ENCODE peak calls at places on chromosomes 7 and 10, in eight cellular contexts. A is HCT116, G is suprapubic skin, B is A549, M is uterus, J is right lobe of liver, Q is heart left ventricle, F is Peyer's patch. S is an unnamed sample.

GRCh38 chr7:122199171-122199570 is 55.1 kb upstream of the AASS start:
- DNase-seq in A (no peak), G (no peak), B (no peak), M (no peak), J (no peak), Q (no peak), F (no peak), S (no peak)

GRCh38 chr7:151844080-151844827 is 32.7 kb downstream of the PRKAG2 start:
- DNase-seq in A (no peak), G (peak; percentile 62), B (peak; percentile 80), M (no peak), J (peak; percentile 11), Q (no peak), F (no peak), S (no peak)

GRCh38 chr7:126657599-126658358 is 595.0 kb downstream of the GRM8 start:
- DNase-seq in A (no peak), G (no peak), B (no peak), M (no peak), J (no peak), Q (no peak), F (no peak), S (no peak)

GRCh38 chr10:28879875-28880381 is 202.6 kb downstream of the BAMBI start:
- DNase-seq in A (no peak), G (no peak), B (no peak), M (peak; percentile 16), J (peak; percentile 56), Q (peak; percentile 27), F (no peak), S (no peak)

GRCh38 chr10:15719062-15719898 is 442 bp downstream of the ITGA8 start:
- DNase-seq in A (no peak), G (no peak), B (no peak), M (no peak), J (no peak), Q (no peak), F (no peak), S (no peak)

GRCh38 chr7:21923663-21924062 is 22.0 kb downstream of the CDCA7L start:
- DNase-seq in A (no peak), G (no peak), B (no peak), M (no peak), J (no peak), Q (peak; percentile 32), F (no peak), S (no peak)

GRCh38 chr7:155788616-155789000 is 23.7 kb downstream of the SHH start:
- DNase-seq in A (no peak), G (peak; percentile 50), B (no peak), M (no peak), J (no peak), Q (no peak), F (peak; percentile 41), S (no peak)

GRCh38 chr7:34133983-34134782 is 228.8 kb downstream of the BMPER start:
- DNase-seq in A (peak; percentile 36), G (peak; percentile 69), B (peak; percentile 64), M (peak; percentile 51), J (no peak), Q (peak; percentile 47), F (peak; percentile 47), S (no peak)

GRCh38 chr10:79322616-79323566 is 24.4 kb upstream of the PPIF start:
- DNase-seq in A (no peak), G (no peak), B (no peak), M (no peak), J (peak; percentile 57), Q (peak; percentile 47), F (peak; percentile 89), S (no peak)

GRCh38 chr10:11005626-11006427 is 11.8 kb upstream of the CELF2 start:
- DNase-seq in A (no peak), G (no peak), B (no peak), M (no peak), J (no peak), Q (no peak), F (no peak), S (no peak)

GRCh38 chr7:121329460-121330052 is 756 bp downstream of the WNT16 start:
- DNase-seq in A (no peak), G (no peak), B (no peak), M (no peak), J (no peak), Q (no peak), F (peak; percentile 66), S (no peak)

GRCh38 chr10:63236113-63236935 is 103.2 kb downstream of the NRBF2 start:
- DNase-seq in A (peak; percentile 82), G (no peak), B (peak; percentile 65), M (peak; percentile 48), J (no peak), Q (no peak), F (peak; percentile 50), S (no peak)

GRCh38 chr7:3950249-3950648 is 649.2 kb downstream of the SDK1 start:
- DNase-seq in A (no peak), G (no peak), B (no peak), M (no peak), J (no peak), Q (no peak), F (no peak), S (no peak)

GRCh38 chr10:49113741-49114141 is 1.6 kb downstream of the VSTM4 start:
- DNase-seq in A (no peak), G (no peak), B (no peak), M (no peak), J (no peak), Q (no peak), F (no peak), S (no peak)

GRCh38 chr7:125279956-125280355 is 350.3 kb upstream of the POT1 start:
- DNase-seq in A (no peak), G (no peak), B (no peak), M (no peak), J (no peak), Q (no peak), F (no peak), S (no peak)

GRCh38 chr10:93873427-93874115 is 20.2 kb upstream of the SLC35G1 start:
- DNase-seq in A (no peak), G (no peak), B (no peak), M (no peak), J (no peak), Q (no peak), F (no peak), S (no peak)

GRCh38 chr7:95859434-95859833 is 87.1 kb downstream of the DYNC1I1 start:
- DNase-seq in A (no peak), G (no peak), B (no peak), M (no peak), J (no peak), Q (peak; percentile 8), F (no peak), S (no peak)

GRCh38 chr10:96419351-96419750 is 60.5 kb upstream of the OPALIN start:
- DNase-seq in A (no peak), G (no peak), B (no peak), M (no peak), J (no peak), Q (no peak), F (no peak), S (no peak)

DNA sequence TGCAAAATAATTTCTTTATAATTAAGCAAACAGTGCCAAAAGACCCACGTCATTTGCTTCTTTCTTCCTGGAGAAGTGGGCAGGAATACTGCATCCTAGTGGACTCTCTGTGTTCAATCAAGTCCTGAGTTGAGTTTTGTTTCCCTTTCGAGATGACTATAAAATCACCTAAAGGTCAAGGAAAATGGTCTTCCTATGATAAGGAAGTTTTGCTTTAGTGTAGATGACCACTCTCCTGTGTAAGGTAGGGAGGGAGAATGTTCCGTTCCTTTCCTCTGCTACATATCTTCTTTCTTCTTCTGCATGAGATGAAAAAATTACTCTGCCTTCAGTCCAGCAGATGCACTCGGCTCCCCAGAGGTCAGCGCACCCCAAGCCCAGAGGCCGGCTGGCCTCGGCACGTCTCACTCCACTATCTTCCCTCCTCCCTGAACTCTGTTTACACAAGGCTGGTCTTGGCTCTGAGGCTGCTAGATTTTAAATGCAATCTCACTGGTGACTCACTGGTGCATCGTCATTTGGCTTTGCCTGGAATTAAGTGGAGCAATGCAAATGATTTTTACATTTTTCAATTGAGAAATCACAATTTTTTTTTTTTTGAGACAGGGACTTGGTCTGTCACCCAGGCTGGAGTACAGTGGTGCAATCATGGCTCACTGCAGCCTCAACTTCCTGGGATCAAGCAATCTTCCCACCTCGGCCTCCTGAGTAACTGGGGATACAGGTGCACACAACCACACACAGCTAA is 18.6 kb upstream of the VDAC2 start:
- DNase-seq in A (no peak), G (no peak), B (peak; percentile 84), M (peak; percentile 70), J (peak; percentile 69), Q (peak; percentile 34), F (peak; percentile 78), S (no peak)
- TF ChIP-seq CTCF in A (no peak), G (no peak), B (peak; percentile 42), M (no peak), J (no peak), Q (no peak), F (no peak), S (peak; percentile 18)

GRCh38 chr10:68871105-68871711 is 29.9 kb upstream of the DDX50 start:
- DNase-seq in A (no peak), G (no peak), B (no peak), M (peak; percentile 15), J (no peak), Q (no peak), F (peak; percentile 67), S (no peak)
- H3K27ac ChIP-seq in A (no peak overlapping the region), G (peak overlapping the region; percentile 24), B (no peak overlapping the region), M (peak overlapping the region; percentile 61), J (peak overlapping the region; percentile 0), Q (peak overlapping the region; percentile 7), F (peak overlapping the region; percentile 70), S (peak overlapping the region; percentile 78)

GRCh38 chr7:6256709-6257535 is 15.5 kb downstream of the CYTH3 start:
- DNase-seq in A (no peak), G (no peak), B (no peak), M (no peak), J (no peak), Q (peak; percentile 47), F (peak; percentile 62), S (no peak)

GRCh38 chr7:6258440-6259182 is 13.8 kb downstream of the CYTH3 start:
- DNase-seq in A (no peak), G (no peak), B (no peak), M (no peak), J (no peak), Q (no peak), F (no peak), S (no peak)

GRCh38 chr7:6259257-6259656 is 13.2 kb downstream of the CYTH3 start:
- DNase-seq in A (no peak), G (no peak), B (no peak), M (no peak), J (no peak), Q (no peak), F (no peak), S (no peak)

GRCh38 chr7:6254891-6255290 is 17.5 kb downstream of the CYTH3 start:
- DNase-seq in A (no peak), G (no peak), B (no peak), M (no peak), J (no peak), Q (no peak), F (no peak), S (no peak)

DNA sequence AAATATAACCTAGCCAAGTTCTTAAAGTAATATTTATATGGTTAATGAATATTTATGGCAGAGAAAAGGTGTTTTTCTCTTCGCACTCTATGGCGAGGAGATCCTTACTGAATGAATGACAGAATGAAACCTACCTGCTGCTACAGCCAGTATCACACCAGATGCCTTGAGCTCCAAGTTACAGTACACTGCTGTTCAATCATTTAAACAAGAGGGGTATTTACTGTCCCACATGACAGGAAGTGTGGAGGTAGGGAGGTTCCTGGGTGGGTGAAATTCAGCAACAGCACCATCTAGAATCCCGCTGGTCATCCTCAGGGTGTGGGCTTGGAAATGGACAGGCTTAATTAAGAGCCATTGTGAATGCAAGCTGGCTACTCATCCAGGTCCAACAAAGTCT is 14.8 kb downstream of the CYTH3 start:
- DNase-seq in A (no peak), G (no peak), B (no peak), M (no peak), J (no peak), Q (no peak), F (no peak), S (no peak)
- TF ChIP-seq POLR2A in A (no peak), G (no peak), B (no peak), M (no peak), J (no peak), Q (no peak), F (no peak), S (no peak)

GRCh38 chr10:103333934-103334520 is 16.9 kb downstream of the PCGF6 start:
- DNase-seq in A (peak; percentile 32), G (no peak), B (peak; percentile 34), M (no peak), J (no peak), Q (no peak), F (no peak), S (no peak)
- TF ChIP-seq CTCF in A (peak; percentile 77), G (peak; percentile 39), B (peak; percentile 69), M (peak; percentile 42), J (peak; percentile 43), Q (peak; percentile 47), F (peak; percentile 48), S (peak; percentile 60)